ENCODE peak calls at places on chromosome 5, in five cellular contexts. K is PC-9; J is CD8-positive, alpha-beta T cell; I is GM12864; O is right lobe of liver. A is an unnamed sample.

GRCh38 chr5:143131983-143132382 is 271.5 kb downstream of the NR3C1 start:
- DNase-seq in K (no peak), J (no peak), I (no peak), O (no peak), A (no peak)

GRCh38 chr5:67393211-67393610 is 196.6 kb upstream of the CD180 start:
- DNase-seq in K (no peak), J (no peak), I (no peak), O (no peak), A (no peak)

GRCh38 chr5:132883261-132883834 is 9.9 kb downstream of the LEAP2 start:
- DNase-seq in K (peak; percentile 61), J (no peak), I (no peak), O (no peak), A (peak; percentile 45)

GRCh38 chr5:935510-936084 is 42.9 kb downstream of the TRIP13 start:
- DNase-seq in K (no peak), J (no peak), I (no peak), O (no peak), A (no peak)

GRCh38 chr5:56026863-56027300 is 32.1 kb upstream of the IL6ST start:
- DNase-seq in K (peak; percentile 96), J (no peak), I (peak; percentile 78), O (no peak), A (no peak)

GRCh38 chr5:111013011-111013410 is 58.5 kb upstream of the TSLP start:
- DNase-seq in K (peak; percentile 39), J (no peak), I (no peak), O (no peak), A (no peak)

GRCh38 chr5:154197801-154198461 is 7.4 kb downstream of the GALNT10 start:
- DNase-seq in K (peak; percentile 91), J (peak; percentile 81), I (no peak), O (no peak), A (no peak)

GRCh38 chr5:174688441-174689354 is 35.7 kb upstream of the MSX2 start:
- DNase-seq in K (no peak), J (no peak), I (no peak), O (no peak), A (no peak)

GRCh38 chr5:116419258-116419657 is 155.4 kb downstream of the SEMA6A start:
- DNase-seq in K (no peak), J (no peak), I (no peak), O (no peak), A (no peak)

GRCh38 chr5:144144956-144145751 is 25.3 kb downstream of the YIPF5 start:
- DNase-seq in K (no peak), J (no peak), I (no peak), O (no peak), A (no peak)

GRCh38 chr5:91434348-91434747 is 51.2 kb upstream of the ARRDC3 start:
- DNase-seq in K (no peak), J (no peak), I (peak; percentile 10), O (no peak), A (no peak)

GRCh38 chr5:150284311-150284710 is 5.3 kb downstream of the CAMK2A start:
- DNase-seq in K (peak; percentile 11), J (no peak), I (no peak), O (no peak), A (no peak)

GRCh38 chr5:131640043-131640856 is 5.2 kb upstream of the RAPGEF6 start:
- DNase-seq in K (no peak), J (no peak), I (no peak), O (no peak), A (no peak)

GRCh38 chr5:124986667-124987066 is 240.2 kb upstream of the ZNF608 start:
- DNase-seq in K (peak; percentile 88), J (no peak), I (no peak), O (no peak), A (no peak)

GRCh38 chr5:16615737-16616535 is 861 bp downstream of the RETREG1 start:
- DNase-seq in K (no peak), J (no peak), I (no peak), O (no peak), A (no peak)

GRCh38 chr5:72138943-72139467 is 31.7 kb downstream of the MAP1B start:
- DNase-seq in K (no peak), J (no peak), I (no peak), O (no peak), A (peak; percentile 69)
- H3K4me3 ChIP-seq in K (no peak overlapping the region), J (no peak overlapping the region), I (no peak overlapping the region), O (no peak overlapping the region), A (no peak overlapping the region)

DNA sequence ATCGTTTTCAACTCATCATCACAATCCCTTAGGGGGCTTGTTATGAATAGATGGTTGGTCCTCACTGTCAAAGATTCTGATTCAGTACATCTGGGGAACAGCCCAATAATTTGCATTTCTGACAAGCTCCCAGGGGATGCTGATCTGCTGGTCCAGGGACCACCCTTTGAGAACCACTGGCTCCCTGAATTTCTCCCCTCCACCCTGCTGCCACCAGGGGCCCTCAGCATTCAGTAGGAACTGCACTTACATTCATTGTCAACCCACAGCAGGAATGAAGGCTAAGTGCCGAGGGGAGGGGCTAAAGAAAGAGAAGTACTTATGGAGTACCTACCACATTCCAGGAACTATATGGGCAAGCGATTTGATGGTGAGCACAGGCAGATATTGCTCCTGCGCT is 85.9 kb downstream of the BOD1 start:
- DNase-seq in K (no peak), J (no peak), I (no peak), O (no peak), A (no peak)
- TF ChIP-seq CTCF in K (no peak), J (no peak), I (peak; percentile 23), O (no peak), A (peak; percentile 31)

GRCh38 chr5:57804007-57804444 is 321.4 kb upstream of the ACTBL2 start:
- DNase-seq in K (peak; percentile 58), J (no peak), I (no peak), O (no peak), A (peak; percentile 69)
- H3K4me3 ChIP-seq in K (no peak overlapping the region), J (no peak overlapping the region), I (no peak overlapping the region), O (no peak overlapping the region), A (no peak overlapping the region)

DNA sequence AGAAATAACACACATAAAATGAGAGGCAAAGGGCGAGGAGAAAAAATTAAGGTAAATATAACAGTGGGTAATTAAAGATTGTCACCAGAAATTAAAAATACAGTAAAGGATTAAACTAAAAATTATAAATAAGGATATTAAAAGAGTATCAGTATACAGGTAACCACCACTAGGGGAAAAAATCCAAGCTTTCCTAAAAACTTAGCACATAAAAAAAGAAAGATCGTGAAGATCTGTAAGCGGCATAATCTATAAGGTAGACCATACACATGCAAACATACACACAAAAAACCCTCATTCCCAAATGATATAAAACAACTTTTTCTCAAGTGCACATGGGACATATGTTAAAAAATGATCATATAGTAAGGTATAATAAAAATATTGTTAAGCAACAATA is 577.3 kb upstream of the NUDT12 start:
- DNase-seq in K (no peak), J (no peak), I (no peak), O (no peak), A (no peak)
- TF ChIP-seq CTCF in K (no peak), J (no peak), I (no peak), O (no peak), A (no peak)

GRCh38 chr5:40909233-40909632 is at the start of gene C7:
- DNase-seq in K (no peak), J (no peak), I (no peak), O (no peak), A (no peak)

GRCh38 chr5:40914835-40915234 is 5.5 kb downstream of the C7 start:
- DNase-seq in K (peak; percentile 37), J (no peak), I (no peak), O (no peak), A (no peak)

GRCh38 chr5:40915341-40915926 is 6.1 kb downstream of the C7 start:
- DNase-seq in K (no peak), J (no peak), I (no peak), O (no peak), A (no peak)

GRCh38 chr5:40909723-40910122 is 426 bp downstream of the C7 start:
- DNase-seq in K (no peak), J (no peak), I (no peak), O (no peak), A (no peak)

GRCh38 chr5:40911278-40911677 is 2.0 kb downstream of the C7 start:
- DNase-seq in K (no peak), J (no peak), I (no peak), O (no peak), A (no peak)
- H3K4me3 ChIP-seq in K (no peak overlapping the region), J (no peak overlapping the region), I (no peak overlapping the region), O (no peak overlapping the region), A (no peak overlapping the region)

A was measured in HFF-Myc.